ENCODE peak calls at places on chromosome 21, in four cellular contexts. J is activated CD4-positive, alpha-beta T cell treated with anti-CD3 and anti-CD28 coated beads, Interleukin-2, amount 50 U/mL, for 24 hours; G is B cell; B is hypothalamus. R is an unnamed sample.

GRCh38 chr21:36910581-36911307 is 55.7 kb downstream of the HLCS start:
- DNase-seq in J (no peak), G (no peak), B (no peak), R (no peak)

GRCh38 chr21:26194811-26195251 is 24.3 kb upstream of the APP start:
- DNase-seq in J (no peak), G (no peak), B (no peak), R (no peak)

GRCh38 chr21:9755611-9756010 is 765.8 kb upstream of the TPTE start:
- DNase-seq in J (no peak), G (no peak), B (no peak), R (no peak)

GRCh38 chr21:44929799-44930542 is 9.3 kb upstream of the ITGB2 start:
- DNase-seq in J (no peak), G (no peak), B (no peak), R (no peak)

GRCh38 chr21:42358937-42359336 is 7.4 kb downstream of the TFF1 start:
- DNase-seq in J (no peak), G (no peak), B (no peak), R (no peak)

GRCh38 chr21:41170442-41170841 is 2.5 kb downstream of the BACE2 start:
- DNase-seq in J (no peak), G (peak), B (no peak), R (peak)

GRCh38 chr21:28804089-28804670 is 188.5 kb downstream of the LTN1 start:
- DNase-seq in J (no peak), G (no peak), B (no peak), R (no peak)

GRCh38 chr21:33666153-33666552 is 23.9 kb downstream of the ITSN1 start:
- DNase-seq in J (no peak), G (no peak), B (no peak), R (no peak)

GRCh38 chr21:36769051-36769867 is 70.3 kb downstream of the SIM2 start:
- DNase-seq in J (no peak), G (no peak), B (no peak), R (no peak)

GRCh38 chr21:45577806-45578801 is 35.9 kb upstream of the SLC19A1 start:
- DNase-seq in J (no peak), G (no peak), B (no peak), R (no peak)

GRCh38 chr21:35037384-35038105 is 11.6 kb downstream of the RUNX1 start:
- DNase-seq in J (no peak), G (no peak), B (no peak), R (no peak)

GRCh38 chr21:15415541-15416261 is 314.1 kb upstream of the USP25 start:
- DNase-seq in J (no peak), G (no peak), B (no peak), R (no peak)

GRCh38 chr21:38761531-38761930 is 44.2 kb upstream of the ETS2 start:
- DNase-seq in J (no peak), G (no peak), B (no peak), R (no peak)

GRCh38 chr21:33458861-33459260 is 20.9 kb downstream of the TMEM50B start:
- DNase-seq in J (no peak), G (no peak), B (no peak), R (no peak)

GRCh38 chr21:34642211-34643075 is 26.4 kb upstream of the CLIC6 start:
- DNase-seq in J (no peak), G (no peak), B (no peak), R (no peak)

GRCh38 chr21:44065428-44065827 is 41.8 kb upstream of the PWP2 start:
- DNase-seq in J (peak), G (peak), B (no peak), R (no peak)

GRCh38 chr21:42234026-42234425 is 15.1 kb downstream of the ABCG1 start:
- DNase-seq in J (no peak), G (no peak), B (no peak), R (no peak)

GRCh38 chr21:37548521-37548981 is 182.0 kb downstream of the DYRK1A start:
- DNase-seq in J (no peak), G (no peak), B (no peak), R (no peak)

GRCh38 chr21:33368124-33368523 is 35.1 kb upstream of the IFNGR2 start:
- DNase-seq in J (no peak), G (no peak), B (no peak), R (no peak)

GRCh38 chr21:29819675-29820337 is 120.0 kb downstream of the GRIK1 start:
- DNase-seq in J (no peak), G (no peak), B (no peak), R (no peak)

GRCh38 chr21:40049959-40050290 is 182.7 kb downstream of the PCP4 start:
- DNase-seq in J (no peak), G (no peak), B (no peak), R (no peak)

GRCh38 chr21:43910460-43910859 is 45.4 kb downstream of the AGPAT3 start:
- DNase-seq in J (no peak), G (no peak), B (no peak), R (no peak)

GRCh38 chr21:42056996-42057689 is 14.0 kb upstream of the UMODL1 start:
- DNase-seq in J (no peak), G (no peak), B (no peak), R (no peak)

GRCh38 chr21:45640888-45641479 is 2.5 kb upstream of the PCBP3 start:
- DNase-seq in J (no peak), G (no peak), B (no peak), R (no peak)

GRCh38 chr21:32993894-32994293 is 31.8 kb upstream of the OLIG2 start:
- DNase-seq in J (no peak), G (no peak), B (no peak), R (no peak)

GRCh38 chr21:36310016-36310415 is 10.0 kb upstream of the MORC3 start:
- DNase-seq in J (peak), G (peak), B (no peak), R (no peak)

GRCh38 chr21:35368326-35368725 is 319.2 kb upstream of the RUNX1 start:
- DNase-seq in J (no peak), G (no peak), B (no peak), R (no peak)

GRCh38 chr21:18417361-18417760 is 13.8 kb upstream of the TMPRSS15 start:
- DNase-seq in J (no peak), G (no peak), B (no peak), R (no peak)

GRCh38 chr21:43337901-43338655 is 88.9 kb downstream of the SIK1 start:
- DNase-seq in J (no peak), G (no peak), B (no peak), R (no peak)

GRCh38 chr21:35225573-35225972 is 176.5 kb upstream of the RUNX1 start:
- DNase-seq in J (no peak), G (no peak), B (no peak), R (no peak)

GRCh38 chr21:45323487-45324380 is 36.0 kb upstream of the POFUT2 start:
- DNase-seq in J (no peak), G (no peak), B (no peak), R (no peak)

GRCh38 chr21:25691931-25692330 is 42.8 kb downstream of the ATP5PF start:
- DNase-seq in J (no peak), G (no peak), B (no peak), R (no peak)

GRCh38 chr21:17498586-17498985 is 14.3 kb upstream of the CXADR start:
- DNase-seq in J (no peak), G (no peak), B (no peak), R (no peak)

GRCh38 chr21:25944672-25945213 is 210.0 kb downstream of the GABPA start:
- DNase-seq in J (no peak), G (no peak), B (no peak), R (no peak)

GRCh38 chr21:45078877-45079281 is 4.5 kb downstream of the ADARB1 start:
- DNase-seq in J (peak), G (no peak), B (no peak), R (no peak)

GRCh38 chr21:22120616-22121266 is 1122.5 kb downstream of the NCAM2 start:
- DNase-seq in J (no peak), G (no peak), B (no peak), R (no peak)

GRCh38 chr21:46091118-46091517 is 6.8 kb upstream of the COL6A2 start:
- DNase-seq in J (no peak), G (no peak), B (no peak), R (no peak)

GRCh38 chr21:46057111-46057709 is 40.7 kb upstream of the COL6A2 start:
- DNase-seq in J (peak), G (peak), B (no peak), R (no peak)

GRCh38 chr21:45523411-45524101 is 18.7 kb downstream of the SLC19A1 start:
- DNase-seq in J (no peak), G (no peak), B (no peak), R (no peak)

R was measured in substantia nigra.